ENCODE peak calls at places on chromosomes 16 and 17, in six cellular contexts. Y is cardiac muscle cell; A is CD4-positive, alpha-beta memory T cell; M is small intestine; J is thoracic aorta; G is GM23248. S is an unnamed sample.
A peak's percentile ranks its signal among the peaks of the same experiment; 100 is the strongest.

GRCh38 chr16:58125781-58126335 is 3.3 kb downstream of the CFAP20 start:
- DNase-seq in G (peak; percentile 20), M (no peak), Y (no peak), A (peak; percentile 9), J (no peak), S (no peak)

GRCh38 chr16:69833357-69833781 is 71.2 kb downstream of the WWP2 start:
- DNase-seq in A (no peak), J (no peak), G (peak; percentile 18), Y (no peak), M (no peak), S (no peak)

GRCh38 chr17:41635121-41636097 is 11.0 kb upstream of the KRT17 start:
- DNase-seq in J (no peak), A (no peak), G (peak; percentile 26), Y (no peak), M (peak; percentile 78), S (no peak)

GRCh38 chr17:1239210-1239609 is 31.0 kb upstream of the BHLHA9 start:
- DNase-seq in A (peak; percentile 42), J (no peak), G (no peak), M (no peak), Y (no peak), S (no peak)

GRCh38 chr16:24046442-24046841 is 209.7 kb upstream of the CACNG3 start:
- DNase-seq in J (no peak), G (no peak), A (no peak), Y (peak; percentile 10), M (no peak), S (no peak)

GRCh38 chr16:29147710-29148425 is 163.0 kb downstream of the LAT start:
- DNase-seq in A (no peak), J (no peak), M (no peak), Y (no peak), G (no peak), S (no peak)

GRCh38 chr17:82108038-82108998 is 10.3 kb upstream of the FASN start:
- DNase-seq in A (no peak), J (no peak), G (no peak), M (no peak), Y (no peak), S (peak; percentile 60)

GRCh38 chr17:77772461-77772897 is 186.0 kb upstream of the TNRC6C start:
- DNase-seq in Y (peak; percentile 76), A (peak; percentile 60), M (peak; percentile 47), G (peak; percentile 40), J (no peak), S (peak; percentile 57)

GRCh38 chr16:27177031-27177774 is 26.1 kb upstream of the KDM8 start:
- DNase-seq in J (no peak), A (no peak), G (peak; percentile 94), M (no peak), Y (no peak), S (no peak)

GRCh38 chr17:43559161-43559816 is 13.1 kb upstream of the ETV4 start:
- DNase-seq in M (no peak), A (no peak), J (no peak), Y (no peak), G (peak; percentile 29), S (no peak)

GRCh38 chr16:1998852-1999801 is 9.4 kb downstream of the SYNGR3 start:
- DNase-seq in G (no peak), M (no peak), J (no peak), Y (no peak), A (no peak), S (no peak)

GRCh38 chr16:48011466-48011865 is 144.3 kb downstream of the ABCC12 start:
- DNase-seq in M (no peak), Y (no peak), A (no peak), G (no peak), J (no peak), S (no peak)

GRCh38 chr17:1709403-1709891 is 730 bp downstream of the TLCD2 start:
- DNase-seq in A (no peak), Y (no peak), J (no peak), M (peak; percentile 53), G (peak; percentile 58), S (peak; percentile 48)

GRCh38 chr16:10594312-10594950 is 14.0 kb upstream of the EMP2 start:
- DNase-seq in M (peak; percentile 93), G (no peak), J (no peak), A (no peak), Y (no peak), S (no peak)

GRCh38 chr16:85369741-85370528 is 243.2 kb upstream of the GSE1 start:
- DNase-seq in A (peak; percentile 19), J (peak; percentile 32), M (peak; percentile 47), Y (peak; percentile 51), G (peak; percentile 72), S (peak; percentile 59)

GRCh38 chr16:2086136-2086742 is 38.5 kb downstream of the TSC2 start:
- DNase-seq in G (no peak), J (no peak), Y (no peak), A (no peak), M (no peak), S (no peak)

GRCh38 chr16:89314357-89314756 is 96.9 kb downstream of the ZNF778 start:
- DNase-seq in M (peak; percentile 30), A (peak; percentile 56), G (no peak), J (no peak), Y (no peak), S (no peak)

GRCh38 chr17:74274703-74275340 is 788 bp downstream of the DNAI2 start:
- DNase-seq in M (peak; percentile 40), G (no peak), J (no peak), Y (no peak), A (peak; percentile 28), S (no peak)

GRCh38 chr17:50087246-50087911 is 7.8 kb upstream of the PDK2 start:
- DNase-seq in A (peak; percentile 73), M (peak; percentile 66), G (peak; percentile 79), J (no peak), Y (peak; percentile 68), S (peak; percentile 85)

GRCh38 chr17:20009052-20009301 is 182 bp upstream of the SPECC1 start:
- DNase-seq in A (no peak), M (no peak), Y (no peak), J (no peak), G (peak; percentile 65), S (no peak)

GRCh38 chr17:76079577-76080206 is 710 bp downstream of the ZACN start:
- DNase-seq in A (no peak), J (no peak), G (no peak), M (no peak), Y (peak; percentile 24), S (no peak)

GRCh38 chr16:52070341-52071057 is 476.4 kb downstream of the TOX3 start:
- DNase-seq in A (no peak), M (peak; percentile 67), Y (no peak), J (no peak), G (no peak), S (no peak)

GRCh38 chr17:35713069-35713728 is 18.2 kb upstream of the RASL10B start:
- DNase-seq in M (peak; percentile 66), J (peak; percentile 62), Y (peak; percentile 86), A (no peak), G (peak; percentile 97), S (peak; percentile 16)

GRCh38 chr17:9957244-9957643 is 52.2 kb upstream of the RCVRN start:
- DNase-seq in A (no peak), J (no peak), Y (no peak), M (no peak), G (no peak), S (no peak)

GRCh38 chr17:965311-965989 is 14.1 kb downstream of the NXN start:
- DNase-seq in M (no peak), J (no peak), Y (no peak), G (no peak), A (no peak), S (no peak)

GRCh38 chr17:50911890-50912289 is 45.7 kb upstream of the TOB1 start:
- DNase-seq in J (no peak), G (no peak), A (no peak), M (no peak), Y (no peak), S (no peak)

GRCh38 chr17:31880311-31880710 is 21.2 kb downstream of the UTP6 start:
- DNase-seq in Y (no peak), G (no peak), J (no peak), M (no peak), A (no peak), S (no peak)

GRCh38 chr17:31877341-31877740 is 18.3 kb upstream of the COPRS start:
- DNase-seq in G (no peak), M (no peak), J (no peak), Y (no peak), A (no peak), S (no peak)

GRCh38 chr17:31877911-31878702 is 19.1 kb upstream of the COPRS start:
- DNase-seq in A (no peak), J (no peak), G (no peak), Y (no peak), M (no peak), S (no peak)

GRCh38 chr17:31875081-31875480 is 16.0 kb upstream of the COPRS start:
- DNase-seq in G (no peak), M (no peak), J (no peak), A (no peak), Y (no peak), S (no peak)

GRCh38 chr17:31878703-31879073 is 19.6 kb upstream of the COPRS start:
- DNase-seq in M (no peak), J (no peak), Y (no peak), A (no peak), G (no peak), S (no peak)
- H3K36me3 ChIP-seq in M (peaks cover 15% of the 10 kb centered on the region), J (peaks cover 33% of the 10 kb centered on the region), Y (peaks cover 51% of the 10 kb centered on the region), A (peaks cover 19% of the 10 kb centered on the region), G (peaks cover 69% of the 10 kb centered on the region), S (peaks cover 99% of the 10 kb centered on the region)

GRCh38 chr16:30893082-30893743 is 664 bp downstream of the BCL7C start:
- DNase-seq in G (peak; percentile 9), M (no peak), Y (no peak), J (no peak), A (no peak), S (no peak)
- H3K27ac ChIP-seq in G (peak overlapping the region; percentile 96), M (peak overlapping the region; percentile 71), Y (peak overlapping the region; percentile 76), J (peak overlapping the region; percentile 90), A (peak overlapping the region; percentile 79), S (peak overlapping the region; percentile 93)

DNA sequence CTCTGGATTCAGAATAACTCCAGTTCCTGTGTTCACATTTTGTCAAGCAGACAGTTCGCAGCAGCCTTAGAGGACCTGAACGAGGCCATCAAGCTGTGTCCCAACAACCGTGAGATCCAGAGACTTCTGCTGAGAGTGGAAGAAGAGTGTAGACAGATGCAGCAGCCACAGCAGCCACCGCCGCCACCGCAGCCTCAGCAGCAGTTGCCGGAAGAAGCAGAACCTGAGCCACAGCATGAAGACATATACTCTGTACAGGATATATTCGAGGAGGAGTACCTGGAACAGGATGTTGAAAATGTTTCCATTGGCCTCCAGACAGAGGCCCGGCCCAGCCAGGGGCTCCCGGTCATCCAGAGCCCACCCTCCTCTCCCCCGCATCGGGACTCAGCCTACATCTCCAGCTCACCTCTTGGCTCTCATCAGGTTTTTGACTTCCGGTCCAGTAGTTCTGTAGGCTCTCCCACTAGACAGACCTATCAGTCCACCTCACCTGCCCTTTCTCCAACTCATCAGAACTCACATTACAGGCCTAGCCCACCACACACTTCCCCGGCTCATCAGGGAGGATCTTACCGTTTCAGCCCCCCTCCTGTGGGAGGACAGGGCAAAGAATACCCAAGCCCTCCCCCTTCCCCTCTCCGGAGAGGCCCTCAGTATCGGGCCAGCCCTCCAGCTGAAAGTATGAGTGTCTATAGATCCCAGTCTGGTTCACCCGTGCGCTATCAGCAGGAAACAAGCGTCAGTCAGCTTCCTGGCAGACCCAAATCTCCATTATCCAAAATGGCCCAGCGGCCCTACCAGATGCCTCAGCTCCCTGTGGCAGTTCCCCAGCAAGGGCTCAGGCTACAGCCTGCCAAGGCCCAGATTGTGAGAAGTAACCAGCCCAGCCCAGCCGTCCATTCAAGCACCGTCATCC is 25.9 kb downstream of the CYB561 start:
- DNase-seq in G (no peak), M (peak; percentile 20), Y (no peak), J (no peak), A (peak; percentile 52), S (no peak)
- H3K36me3 ChIP-seq in G (peaks cover 49% of the 10 kb centered on the region), M (no peaks in the 10 kb centered on the region), Y (peaks cover 62% of the 10 kb centered on the region), J (peaks cover 10% of the 10 kb centered on the region), A (no peaks in the 10 kb centered on the region), S (peaks cover 10% of the 10 kb centered on the region)

GRCh38 chr17:48541036-48541573 is 3.8 kb downstream of the HOXB2 start:
- DNase-seq in J (no peak), M (no peak), G (peak; percentile 37), Y (no peak), A (no peak), S (no peak)
- H3K27ac ChIP-seq in J (peak overlapping the region; percentile 93), M (peak overlapping the region; percentile 85), G (peak overlapping the region; percentile 96), Y (peak overlapping the region; percentile 98), A (peak overlapping the region; percentile 86), S (peak overlapping the region; percentile 89)